ENCODE peak calls at places on chromosomes 12 and 14, in nine cellular contexts. L is NCI-H2171 treated with DMSO at 0.1 percent for 48 hours; D is 8988T; I is left ventricle myocardium inferior; T is stomach; R is ovary; E is SHP77 treated with DMSO at 0.1 percent for 48 hours; G is left cardiac atrium; C is activated CD4-positive, alpha-beta T cell treated with anti-CD3 and anti-CD28 coated beads, Interleukin-2, amount 10 ng/mL, durations not matched to agents 7 days and 5 days. W is an unnamed sample.

GRCh38 chr14:80425686-80426085 is 214.4 kb upstream of the DIO2 start:
- DNase-seq in R (no peak), C (no peak), E (no peak), I (no peak), T (no peak), L (no peak), G (no peak), D (no peak), W (peak)

GRCh38 chr12:90280564-90281058 is 572.0 kb upstream of the ATP2B1 start:
- DNase-seq in E (no peak), I (no peak), T (no peak), D (no peak), C (no peak), L (no peak), G (no peak), R (no peak), W (no peak)

GRCh38 chr14:95770777-95771176 is 56.9 kb upstream of the TCL1A start:
- DNase-seq in T (no peak), E (no peak), C (no peak), I (no peak), L (peak), D (no peak), G (no peak), R (no peak), W (no peak)

GRCh38 chr14:77022219-77022852 is 6.2 kb downstream of the IRF2BPL start:
- DNase-seq in C (no peak), G (no peak), I (no peak), T (no peak), R (no peak), D (no peak), E (peak), L (peak), W (no peak)

GRCh38 chr14:78581222-78581621 is 411.0 kb downstream of the NRXN3 start:
- DNase-seq in E (no peak), R (no peak), T (no peak), C (no peak), G (no peak), I (no peak), L (no peak), D (no peak), W (no peak)

GRCh38 chr12:6070472-6071257 is 53.8 kb downstream of the VWF start:
- DNase-seq in T (no peak), L (no peak), D (no peak), G (no peak), E (no peak), R (no peak), I (no peak), C (no peak), W (no peak)

GRCh38 chr12:42921741-42922511 is 332.4 kb upstream of the PRICKLE1 start:
- DNase-seq in E (no peak), D (no peak), T (no peak), C (no peak), L (no peak), I (no peak), R (no peak), G (no peak), W (no peak)

GRCh38 chr12:68630050-68630449 is 19.4 kb downstream of the RAP1B start:
- DNase-seq in L (no peak), R (no peak), E (no peak), C (no peak), D (no peak), T (no peak), G (no peak), I (no peak), W (no peak)

GRCh38 chr14:30223385-30223785 is 295.7 kb upstream of the PRKD1 start:
- DNase-seq in D (peak), L (peak), G (peak), I (peak), R (peak), T (peak), C (no peak), E (peak), W (peak)

GRCh38 chr12:44812062-44812461 is 64.1 kb downstream of the NELL2 start:
- DNase-seq in C (peak), R (no peak), E (no peak), I (no peak), D (no peak), L (no peak), T (no peak), G (no peak), W (no peak)

GRCh38 chr12:96063046-96063445 is 27.7 kb upstream of the LTA4H start:
- DNase-seq in D (peak), E (no peak), R (no peak), L (no peak), C (peak), G (no peak), I (no peak), T (no peak), W (no peak)

GRCh38 chr12:108609535-108610335 is 11.9 kb upstream of the TMEM119 start:
- DNase-seq in T (peak), L (no peak), G (peak), E (no peak), R (peak), I (peak), C (no peak), D (no peak), W (peak)

GRCh38 chr12:44317651-44318126 is 481.8 kb downstream of the TMEM117 start:
- DNase-seq in C (peak), L (peak), R (no peak), D (no peak), I (no peak), T (no peak), E (no peak), G (no peak), W (no peak)

GRCh38 chr12:119528241-119528640 is 65.3 kb upstream of the TMEM233 start:
- DNase-seq in L (no peak), D (no peak), C (no peak), I (no peak), G (no peak), T (no peak), R (no peak), E (no peak), W (no peak)

GRCh38 chr14:91935621-91936020 is 11.9 kb downstream of the FBLN5 start:
- DNase-seq in I (no peak), T (no peak), C (no peak), G (no peak), D (no peak), L (no peak), R (no peak), E (no peak), W (no peak)

GRCh38 chr14:73589128-73589527 is 2.5 kb upstream of the ACOT4 start:
- DNase-seq in I (no peak), R (no peak), E (no peak), L (no peak), G (no peak), D (no peak), C (no peak), T (no peak), W (no peak)

GRCh38 chr12:122062832-122063690 is 15.5 kb upstream of the MLXIP start:
- DNase-seq in I (peak), C (no peak), L (no peak), T (peak), E (peak), G (peak), D (no peak), R (peak), W (no peak)

GRCh38 chr14:105488781-105489606 is 2.1 kb upstream of the TEDC1 start:
- DNase-seq in G (peak), D (no peak), C (no peak), I (peak), T (no peak), L (no peak), E (no peak), R (peak), W (no peak)

GRCh38 chr14:54567634-54568561 is 970 bp downstream of the SAMD4A start:
- DNase-seq in I (peak), C (peak), R (peak), G (peak), L (peak), D (peak), E (no peak), T (peak), W (peak)

GRCh38 chr14:23005861-23006534 is 3.9 kb downstream of the C14orf93 start:
- DNase-seq in G (no peak), E (no peak), C (no peak), R (no peak), L (no peak), T (no peak), D (no peak), I (no peak), W (no peak)

GRCh38 chr14:90661881-90662280 is 154.3 kb downstream of the TTC7B start:
- DNase-seq in E (no peak), D (no peak), G (no peak), T (no peak), R (no peak), L (no peak), I (no peak), C (no peak), W (no peak)

GRCh38 chr12:54701940-54702592 is 53.9 kb upstream of the DCD start:
- DNase-seq in L (peak), I (no peak), D (no peak), T (no peak), G (no peak), R (no peak), E (no peak), C (peak), W (no peak)

GRCh38 chr12:57210926-57211700 is 5.5 kb upstream of the NXPH4 start:
- DNase-seq in R (no peak), D (no peak), L (no peak), C (no peak), I (no peak), E (no peak), T (no peak), G (no peak), W (no peak)

GRCh38 chr14:35261774-35262173 is 30.4 kb upstream of the PSMA6 start:
- DNase-seq in G (no peak), C (no peak), L (no peak), D (no peak), T (no peak), E (no peak), I (no peak), R (no peak), W (no peak)

GRCh38 chr14:77376380-77376770 is 519 bp downstream of the TMED8 start:
- DNase-seq in R (peak), D (peak), L (peak), E (no peak), I (peak), G (peak), C (peak), T (peak), W (peak)

GRCh38 chr12:113912761-113913295 is 53.3 kb downstream of the RBM19 start:
- DNase-seq in R (peak), D (peak), T (peak), C (peak), I (peak), E (peak), L (peak), G (peak), W (no peak)

GRCh38 chr12:53076461-53076860 is 2.7 kb downstream of the SPRYD3 start:
- DNase-seq in T (no peak), G (no peak), E (no peak), C (no peak), R (no peak), L (no peak), I (no peak), D (no peak), W (no peak)

W was measured in gastrocnemius medialis.